ENCODE peak calls at places on chromosome 6, in nine cellular contexts. One of them, this sample, is unnamed.

GRCh38 chr6:106300944-106301343 is 24.6 kb downstream of the ATG5 start:
- DNase-seq in astrocyte of the cerebellum: peak
- DNase-seq in fibroblast of pulmonary artery: peak
- DNase-seq in AG04450: peak
- DNase-seq in foreskin fibroblast: peak
- DNase-seq in lower lobe of right lung: no peak
- DNase-seq in GM23338: peak
- DNase-seq in uterus: no peak
- DNase-seq in lung: no peak
- DNase-seq in this sample: peak

GRCh38 chr6:145547596-145548325 is 187.6 kb downstream of the EPM2A start:
- DNase-seq in astrocyte of the cerebellum: no peak
- DNase-seq in fibroblast of pulmonary artery: no peak
- DNase-seq in AG04450: no peak
- DNase-seq in foreskin fibroblast: peak
- DNase-seq in lower lobe of right lung: no peak
- DNase-seq in GM23338: no peak
- DNase-seq in uterus: no peak
- DNase-seq in lung: no peak
- DNase-seq in this sample: no peak

GRCh38 chr6:143579703-143580102 is 68.2 kb upstream of the FUCA2 start:
- DNase-seq in astrocyte of the cerebellum: peak
- DNase-seq in fibroblast of pulmonary artery: peak
- DNase-seq in AG04450: peak
- DNase-seq in foreskin fibroblast: peak
- DNase-seq in lower lobe of right lung: no peak
- DNase-seq in GM23338: no peak
- DNase-seq in uterus: peak
- DNase-seq in lung: no peak
- DNase-seq in this sample: peak

GRCh38 chr6:116370328-116370716 is 425 bp upstream of the DSE start:
- DNase-seq in astrocyte of the cerebellum: no peak
- DNase-seq in fibroblast of pulmonary artery: no peak
- DNase-seq in AG04450: no peak
- DNase-seq in foreskin fibroblast: no peak
- DNase-seq in lower lobe of right lung: no peak
- DNase-seq in GM23338: no peak
- DNase-seq in uterus: no peak
- DNase-seq in lung: no peak
- DNase-seq in this sample: no peak

GRCh38 chr6:34086558-34086957 is 59.3 kb downstream of the GRM4 start:
- DNase-seq in astrocyte of the cerebellum: no peak
- DNase-seq in fibroblast of pulmonary artery: no peak
- DNase-seq in AG04450: no peak
- DNase-seq in foreskin fibroblast: no peak
- DNase-seq in lower lobe of right lung: no peak
- DNase-seq in GM23338: no peak
- DNase-seq in uterus: no peak
- DNase-seq in lung: no peak
- DNase-seq in this sample: no peak

GRCh38 chr6:101202975-101203374 is 190.5 kb upstream of the GRIK2 start:
- DNase-seq in astrocyte of the cerebellum: no peak
- DNase-seq in fibroblast of pulmonary artery: no peak
- DNase-seq in AG04450: no peak
- DNase-seq in foreskin fibroblast: no peak
- DNase-seq in lower lobe of right lung: no peak
- DNase-seq in GM23338: no peak
- DNase-seq in uterus: no peak
- DNase-seq in lung: no peak
- DNase-seq in this sample: no peak

GRCh38 chr6:21500894-21501293 is 92.7 kb upstream of the SOX4 start:
- DNase-seq in astrocyte of the cerebellum: no peak
- DNase-seq in fibroblast of pulmonary artery: no peak
- DNase-seq in AG04450: no peak
- DNase-seq in foreskin fibroblast: no peak
- DNase-seq in lower lobe of right lung: no peak
- DNase-seq in GM23338: no peak
- DNase-seq in uterus: no peak
- DNase-seq in lung: no peak
- DNase-seq in this sample: no peak

GRCh38 chr6:25862199-25862598 is 11.8 kb downstream of the SLC17A3 start:
- DNase-seq in astrocyte of the cerebellum: no peak
- DNase-seq in fibroblast of pulmonary artery: peak
- DNase-seq in AG04450: no peak
- DNase-seq in foreskin fibroblast: no peak
- DNase-seq in lower lobe of right lung: no peak
- DNase-seq in GM23338: no peak
- DNase-seq in uterus: no peak
- DNase-seq in lung: no peak
- DNase-seq in this sample: no peak

GRCh38 chr6:53869964-53870363 is 75.2 kb downstream of the LRRC1 start:
- DNase-seq in astrocyte of the cerebellum: no peak
- DNase-seq in fibroblast of pulmonary artery: peak
- DNase-seq in AG04450: no peak
- DNase-seq in foreskin fibroblast: no peak
- DNase-seq in lower lobe of right lung: no peak
- DNase-seq in GM23338: no peak
- DNase-seq in uterus: no peak
- DNase-seq in lung: no peak
- DNase-seq in this sample: no peak

GRCh38 chr6:133814235-133814634 is 74.7 kb upstream of the TCF21 start:
- DNase-seq in astrocyte of the cerebellum: no peak
- DNase-seq in fibroblast of pulmonary artery: peak
- DNase-seq in AG04450: peak
- DNase-seq in foreskin fibroblast: no peak
- DNase-seq in lower lobe of right lung: no peak
- DNase-seq in GM23338: no peak
- DNase-seq in uterus: no peak
- DNase-seq in lung: no peak
- DNase-seq in this sample: peak
- H3K4me3 ChIP-seq in astrocyte of the cerebellum: no peak
- H3K4me3 ChIP-seq in fibroblast of pulmonary artery: no peak
- H3K4me3 ChIP-seq in AG04450: no peak
- H3K4me3 ChIP-seq in foreskin fibroblast: no peak
- H3K4me3 ChIP-seq in lower lobe of right lung: no peak
- H3K4me3 ChIP-seq in GM23338: no peak
- H3K4me3 ChIP-seq in uterus: no peak
- H3K4me3 ChIP-seq in lung: no peak
- H3K4me3 ChIP-seq in this sample: no peak

GRCh38 chr6:162736933-162737332 is 9.2 kb downstream of the PACRG start:
- DNase-seq in astrocyte of the cerebellum: no peak
- DNase-seq in fibroblast of pulmonary artery: no peak
- DNase-seq in AG04450: no peak
- DNase-seq in foreskin fibroblast: no peak
- DNase-seq in lower lobe of right lung: no peak
- DNase-seq in GM23338: no peak
- DNase-seq in uterus: no peak
- DNase-seq in lung: no peak
- DNase-seq in this sample: no peak
- TF ChIP-seq CTCF in astrocyte of the cerebellum: no peak
- TF ChIP-seq CTCF in fibroblast of pulmonary artery: no peak
- TF ChIP-seq CTCF in AG04450: no peak
- TF ChIP-seq CTCF in foreskin fibroblast: no peak
- TF ChIP-seq CTCF in lower lobe of right lung: peak
- TF ChIP-seq CTCF in GM23338: no peak
- TF ChIP-seq CTCF in uterus: no peak
- TF ChIP-seq CTCF in lung: no peak
- TF ChIP-seq CTCF in this sample: no peak

GRCh38 chr6:7086488-7086887 is 21.3 kb upstream of the RREB1 start:
- DNase-seq in astrocyte of the cerebellum: no peak
- DNase-seq in fibroblast of pulmonary artery: peak
- DNase-seq in AG04450: no peak
- DNase-seq in foreskin fibroblast: peak
- DNase-seq in lower lobe of right lung: peak
- DNase-seq in GM23338: no peak
- DNase-seq in uterus: peak
- DNase-seq in lung: peak
- DNase-seq in this sample: peak
- H3K4me3 ChIP-seq in astrocyte of the cerebellum: peak
- H3K4me3 ChIP-seq in fibroblast of pulmonary artery: peak
- H3K4me3 ChIP-seq in AG04450: no peak
- H3K4me3 ChIP-seq in foreskin fibroblast: peak
- H3K4me3 ChIP-seq in lower lobe of right lung: peak
- H3K4me3 ChIP-seq in GM23338: peak
- H3K4me3 ChIP-seq in uterus: peak
- H3K4me3 ChIP-seq in lung: no peak
- H3K4me3 ChIP-seq in this sample: peak

GRCh38 chr6:157644043-157644810 is 178.8 kb upstream of the SNX9 start:
- DNase-seq in astrocyte of the cerebellum: no peak
- DNase-seq in fibroblast of pulmonary artery: peak
- DNase-seq in AG04450: no peak
- DNase-seq in foreskin fibroblast: peak
- DNase-seq in lower lobe of right lung: no peak
- DNase-seq in GM23338: no peak
- DNase-seq in uterus: no peak
- DNase-seq in lung: no peak
- DNase-seq in this sample: peak
- TF ChIP-seq CTCF in astrocyte of the cerebellum: peak
- TF ChIP-seq CTCF in fibroblast of pulmonary artery: no peak
- TF ChIP-seq CTCF in AG04450: peak
- TF ChIP-seq CTCF in foreskin fibroblast: peak
- TF ChIP-seq CTCF in lower lobe of right lung: no peak
- TF ChIP-seq CTCF in GM23338: peak
- TF ChIP-seq CTCF in uterus: no peak
- TF ChIP-seq CTCF in lung: no peak
- TF ChIP-seq CTCF in this sample: peak

DNA sequence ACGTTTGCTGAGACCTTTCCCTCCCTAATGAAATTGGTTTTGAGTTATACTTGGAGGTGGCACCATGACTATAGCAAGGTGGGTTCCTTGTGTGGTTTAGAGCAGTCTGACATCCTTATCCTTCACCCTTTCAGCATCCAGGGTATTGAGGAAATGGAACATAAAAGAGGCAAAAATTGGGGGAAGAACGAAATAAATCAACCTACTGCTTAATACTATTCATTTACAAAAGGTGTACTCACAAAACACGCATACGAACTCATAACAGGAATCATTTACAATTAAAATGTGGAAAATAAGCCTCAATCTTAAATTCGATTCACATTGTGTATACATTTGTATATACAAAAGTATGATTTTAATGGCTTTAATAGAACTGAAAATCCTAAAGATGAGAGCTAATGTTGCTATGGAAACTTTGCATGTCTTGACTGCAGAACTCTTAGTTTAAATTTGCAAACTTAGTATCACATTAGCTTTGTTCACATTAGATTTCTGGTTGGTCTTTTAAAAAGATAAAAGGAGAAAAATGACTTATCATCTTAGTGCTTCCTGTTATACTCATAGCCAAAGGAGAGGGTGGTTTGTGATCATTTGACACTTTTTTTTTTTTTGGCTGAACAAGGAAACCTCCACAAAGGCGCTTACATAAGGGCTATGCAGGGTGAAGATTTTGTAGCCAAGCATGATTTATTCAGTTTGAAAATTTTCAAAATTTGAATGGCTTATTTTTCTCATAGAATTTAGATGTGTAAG is 76.1 kb upstream of the ATXN1 start:
- DNase-seq in astrocyte of the cerebellum: no peak
- DNase-seq in fibroblast of pulmonary artery: no peak
- DNase-seq in AG04450: no peak
- DNase-seq in foreskin fibroblast: no peak
- DNase-seq in lower lobe of right lung: no peak
- DNase-seq in GM23338: no peak
- DNase-seq in uterus: no peak
- DNase-seq in lung: no peak
- DNase-seq in this sample: no peak
- H3K4me3 ChIP-seq in astrocyte of the cerebellum: no peak
- H3K4me3 ChIP-seq in fibroblast of pulmonary artery: no peak
- H3K4me3 ChIP-seq in AG04450: no peak
- H3K4me3 ChIP-seq in foreskin fibroblast: no peak
- H3K4me3 ChIP-seq in lower lobe of right lung: no peak
- H3K4me3 ChIP-seq in GM23338: no peak
- H3K4me3 ChIP-seq in uterus: no peak
- H3K4me3 ChIP-seq in lung: no peak
- H3K4me3 ChIP-seq in this sample: no peak

DNA sequence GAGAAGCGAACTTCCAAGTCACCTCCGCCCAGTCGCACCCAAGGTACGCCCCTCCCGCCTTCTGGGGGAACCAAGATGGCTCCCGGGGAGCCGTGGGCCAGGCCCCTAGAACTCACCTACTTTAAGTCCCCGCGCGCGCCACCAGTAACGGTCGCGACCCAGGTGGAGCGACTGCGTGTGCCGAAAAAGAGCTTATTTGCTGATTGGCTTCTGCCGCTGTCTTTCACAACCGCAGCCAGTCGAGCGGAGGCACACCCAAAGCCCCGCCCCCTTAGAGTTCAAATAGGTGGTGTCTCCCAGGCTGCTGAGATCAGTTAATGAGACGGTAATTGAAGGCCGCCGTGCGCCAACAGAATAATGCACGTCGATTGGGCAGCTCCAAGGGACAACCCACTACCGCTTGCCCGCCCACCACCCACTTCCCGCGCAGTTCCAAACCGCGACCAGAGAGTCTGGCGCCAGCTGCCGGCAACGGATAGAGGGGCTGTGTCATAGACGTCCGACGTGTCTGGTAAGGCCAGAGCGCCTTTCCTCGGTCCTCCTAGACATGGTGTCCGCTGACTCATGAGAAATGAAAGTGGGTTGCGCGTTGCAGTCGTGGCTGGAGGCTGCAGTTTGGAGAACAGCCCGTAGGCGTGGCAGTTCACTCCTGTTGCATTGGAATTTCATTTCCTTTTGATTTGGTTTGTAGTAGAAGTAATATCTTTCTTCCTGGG is at the start of gene MDC1:
- DNase-seq in astrocyte of the cerebellum: peak
- DNase-seq in fibroblast of pulmonary artery: peak
- DNase-seq in AG04450: peak
- DNase-seq in foreskin fibroblast: peak
- DNase-seq in lower lobe of right lung: peak
- DNase-seq in GM23338: peak
- DNase-seq in uterus: peak
- DNase-seq in lung: peak
- DNase-seq in this sample: peak
- TF ChIP-seq CTCF in astrocyte of the cerebellum: peak
- TF ChIP-seq CTCF in fibroblast of pulmonary artery: peak
- TF ChIP-seq CTCF in AG04450: peak
- TF ChIP-seq CTCF in foreskin fibroblast: peak
- TF ChIP-seq CTCF in lower lobe of right lung: peak
- TF ChIP-seq CTCF in GM23338: no peak
- TF ChIP-seq CTCF in uterus: peak
- TF ChIP-seq CTCF in lung: peak
- TF ChIP-seq CTCF in this sample: peak